ENCODE peak calls at places on chromosomes 1 and 21, in five cellular contexts. R is hypothalamus, K is caudate nucleus, N is left cardiac atrium, Q is GM13977. E is an unnamed sample.

GRCh38 chr1:112075566-112075965 is 86.1 kb upstream of the KCND3 start:
- DNase-seq in Q (no peak), R (no peak), N (no peak), K (no peak), E (no peak)

GRCh38 chr21:43758132-43758619 is 17.9 kb downstream of the CSTB start:
- DNase-seq in N (peak), Q (no peak), K (no peak), R (no peak), E (no peak)

GRCh38 chr1:162702628-162703027 is 70.4 kb downstream of the DDR2 start:
- DNase-seq in N (no peak), R (no peak), Q (no peak), K (no peak), E (no peak)

GRCh38 chr1:15985611-15986272 is 9.8 kb upstream of the ZBTB17 start:
- DNase-seq in K (no peak), R (no peak), Q (no peak), N (no peak), E (no peak)

GRCh38 chr1:33725037-33725436 is 138.8 kb upstream of the HMGB4 start:
- DNase-seq in Q (no peak), R (no peak), K (no peak), N (no peak), E (no peak)

GRCh38 chr1:70091811-70092210 is 113.6 kb downstream of the LRRC40 start:
- DNase-seq in K (no peak), R (no peak), Q (no peak), N (no peak), E (no peak)

GRCh38 chr1:151728151-151728711 is 6.9 kb downstream of the RIIAD1 start:
- DNase-seq in R (peak), N (no peak), Q (no peak), K (peak), E (no peak)

GRCh38 chr1:200334661-200335256 is 75.1 kb downstream of the ZNF281 start:
- DNase-seq in N (no peak), K (no peak), R (no peak), Q (no peak), E (no peak)

GRCh38 chr1:147073062-147073432 is 99.2 kb downstream of the PRKAB2 start:
- DNase-seq in R (no peak), K (no peak), Q (no peak), N (no peak), E (peak)

GRCh38 chr1:71307451-71307850 is 226.6 kb upstream of the ZRANB2 start:
- DNase-seq in Q (no peak), K (no peak), R (no peak), N (no peak), E (no peak)

GRCh38 chr1:202037706-202038296 is 27.4 kb downstream of the ELF3 start:
- DNase-seq in N (no peak), K (no peak), R (no peak), Q (no peak), E (no peak)

GRCh38 chr1:20100632-20101355 is 18.5 kb downstream of the PLA2G2D start:
- DNase-seq in N (peak), K (no peak), R (no peak), Q (peak), E (peak)

GRCh38 chr1:41670558-41670957 is 186.1 kb upstream of the EDN2 start:
- DNase-seq in N (no peak), K (no peak), Q (no peak), R (no peak), E (no peak)

GRCh38 chr1:168626326-168626725 is 49.9 kb downstream of the XCL1 start:
- DNase-seq in Q (no peak), R (no peak), K (no peak), N (no peak), E (no peak)

GRCh38 chr1:234670936-234671628 is 61.1 kb upstream of the IRF2BP2 start:
- DNase-seq in K (no peak), N (no peak), Q (no peak), R (no peak), E (no peak)

GRCh38 chr1:31412732-31413404 is at the start of gene SERINC2:
- DNase-seq in K (no peak), N (no peak), R (no peak), Q (peak), E (no peak)

GRCh38 chr1:61607448-61607847 is 117.5 kb downstream of the TM2D1 start:
- DNase-seq in K (no peak), R (no peak), N (no peak), Q (no peak), E (no peak)

GRCh38 chr1:241645199-241645598 is 5.0 kb upstream of the CHML start:
- DNase-seq in K (no peak), N (no peak), R (no peak), Q (no peak), E (no peak)

GRCh38 chr1:35718492-35719336 is at the start of gene C1orf216:
- DNase-seq in R (peak), Q (peak), K (peak), N (peak), E (peak)

GRCh38 chr1:206872139-206872538 is 6.7 kb downstream of the IL20 start:
- DNase-seq in K (no peak), Q (no peak), N (no peak), R (no peak), E (no peak)

GRCh38 chr21:32520885-32521735 is 64.2 kb downstream of the TCP10L start:
- DNase-seq in N (peak), Q (no peak), K (no peak), R (peak), E (no peak)

GRCh38 chr1:160217466-160218165 is 12.4 kb downstream of the PEA15 start:
- DNase-seq in K (no peak), N (no peak), R (no peak), Q (no peak), E (no peak)

GRCh38 chr1:185281245-185281644 is 35.8 kb downstream of the IVNS1ABP start:
- DNase-seq in Q (no peak), R (no peak), N (no peak), K (no peak), E (no peak)

GRCh38 chr1:22915816-22916468 is 56.7 kb downstream of the LACTBL1 start:
- DNase-seq in R (no peak), N (no peak), K (no peak), Q (no peak), E (no peak)

GRCh38 chr1:59072017-59072947 is 224.6 kb upstream of the FGGY start:
- DNase-seq in R (no peak), Q (no peak), N (no peak), K (no peak), E (no peak)

GRCh38 chr1:36223373-36223995 is 759 bp upstream of the THRAP3 start:
- DNase-seq in R (no peak), K (no peak), Q (peak), N (no peak), E (no peak)

GRCh38 chr1:70427976-70428375 is 16.9 kb downstream of the CTH start:
- DNase-seq in R (no peak), N (no peak), Q (no peak), K (no peak), E (no peak)

GRCh38 chr1:5620997-5621396 is 371.2 kb downstream of the NPHP4 start:
- DNase-seq in K (peak), N (no peak), R (no peak), Q (no peak), E (no peak)

GRCh38 chr1:28323720-28324119 is 5.1 kb upstream of the MED18 start:
- DNase-seq in Q (no peak), R (no peak), K (no peak), N (no peak), E (no peak)

E was measured in naive B cell.